ENCODE peak calls at places on chromosomes 2 and 18, in five cellular contexts. L is astrocyte of the spinal cord, N is AG04450, Y is MM.1S, M is NB4. H is an unnamed sample.

GRCh38 chr18:10406172-10406663 is 48.2 kb upstream of the APCDD1 start:
- DNase-seq in L (no peak), N (no peak), Y (no peak), M (no peak), H (no peak)

GRCh38 chr2:42830922-42831574 is 38.7 kb upstream of the HAAO start:
- DNase-seq in L (no peak), N (no peak), Y (no peak), M (no peak), H (no peak)

GRCh38 chr2:73697606-73698005 is 39.5 kb downstream of the TPRKB start:
- DNase-seq in L (no peak), N (no peak), Y (no peak), M (no peak), H (peak)

GRCh38 chr2:200077838-200078237 is 122.5 kb downstream of the MAIP1 start:
- DNase-seq in L (peak), N (peak), Y (no peak), M (no peak), H (no peak)

GRCh38 chr18:9824474-9824832 is 61.3 kb upstream of the TXNDC2 start:
- DNase-seq in L (peak), N (no peak), Y (no peak), M (no peak), H (peak)

GRCh38 chr18:78561757-78562445 is 417.7 kb upstream of the SALL3 start:
- DNase-seq in L (peak), N (no peak), Y (no peak), M (no peak), H (no peak)

GRCh38 chr2:159637988-159638501 is 21.7 kb upstream of the BAZ2B start:
- DNase-seq in L (peak), N (no peak), Y (no peak), M (no peak), H (peak)

GRCh38 chr18:66874812-66875474 is 271.1 kb upstream of the CDH19 start:
- DNase-seq in L (no peak), N (no peak), Y (no peak), M (no peak), H (no peak)

GRCh38 chr2:202269585-202269984 is 4.0 kb downstream of the NOP58 start:
- DNase-seq in L (no peak), N (no peak), Y (peak), M (peak), H (no peak)

GRCh38 chr2:226313071-226313470 is 486.5 kb downstream of the IRS1 start:
- DNase-seq in L (no peak), N (no peak), Y (no peak), M (no peak), H (no peak)

GRCh38 chr18:8454136-8454535 is 155.1 kb upstream of the RAB12 start:
- DNase-seq in L (no peak), N (no peak), Y (no peak), M (no peak), H (no peak)

GRCh38 chr18:35854095-35854494 is 118.4 kb upstream of the RMP24 start:
- DNase-seq in L (no peak), N (no peak), Y (no peak), M (no peak), H (no peak)

GRCh38 chr2:73920577-73921545 is 5.8 kb upstream of the DGUOK start:
- DNase-seq in L (no peak), N (no peak), Y (no peak), M (peak), H (peak)

GRCh38 chr2:104412384-104412783 is 441.5 kb upstream of the POU3F3 start:
- DNase-seq in L (peak), N (no peak), Y (peak), M (peak), H (peak)

GRCh38 chr2:71120195-71120594 is 9.8 kb downstream of the MCEE start:
- DNase-seq in L (no peak), N (no peak), Y (no peak), M (no peak), H (no peak)

GRCh38 chr2:105739408-105739807 is 5.3 kb upstream of the NCK2 start:
- DNase-seq in L (no peak), N (no peak), Y (no peak), M (no peak), H (no peak)

GRCh38 chr18:52254367-52254766 is 85.6 kb upstream of the DCC start:
- DNase-seq in L (no peak), N (no peak), Y (no peak), M (no peak), H (no peak)

GRCh38 chr18:49609416-49610284 is 47.8 kb downstream of the LIPG start:
- DNase-seq in L (peak), N (no peak), Y (no peak), M (no peak), H (peak)

GRCh38 chr2:131040661-131041401 is 52.4 kb downstream of the FAM168B start:
- DNase-seq in L (no peak), N (no peak), Y (no peak), M (peak), H (peak)

GRCh38 chr18:79738565-79739439 is 58.9 kb upstream of the KCNG2 start:
- DNase-seq in L (no peak), N (no peak), Y (no peak), M (no peak), H (peak)

GRCh38 chr18:79575891-79576685 is 103.5 kb upstream of the CTDP1 start:
- DNase-seq in L (peak), N (peak), Y (no peak), M (no peak), H (peak)

GRCh38 chr2:197803033-197803444 is 1.4 kb upstream of the PLCL1 start:
- DNase-seq in L (peak), N (peak), Y (peak), M (peak), H (peak)

GRCh38 chr2:84911135-84911678 is 5.8 kb downstream of the TMSB10 start:
- DNase-seq in L (no peak), N (no peak), Y (no peak), M (no peak), H (no peak)

GRCh38 chr2:69945900-69946299 is 15.5 kb downstream of the ASPRV1 start:
- DNase-seq in L (no peak), N (no peak), Y (no peak), M (peak), H (no peak)

GRCh38 chr2:176188218-176188968 is at the start of gene HOXD1:
- DNase-seq in L (no peak), N (no peak), Y (peak), M (no peak), H (no peak)

GRCh38 chr2:196660264-196660663 is 20.7 kb downstream of the CCDC150 start:
- DNase-seq in L (peak), N (peak), Y (no peak), M (no peak), H (peak)

GRCh38 chr2:71531522-71532047 is 78.2 kb downstream of the DYSF start:
- DNase-seq in L (peak), N (no peak), Y (no peak), M (peak), H (peak)

GRCh38 chr2:188884051-188884450 is 90.1 kb upstream of the COL3A1 start:
- DNase-seq in L (peak), N (peak), Y (no peak), M (no peak), H (peak)

GRCh38 chr18:36403896-36404824 is 106.6 kb downstream of the FHOD3 start:
- DNase-seq in L (no peak), N (no peak), Y (no peak), M (no peak), H (no peak)

GRCh38 chr2:219309278-219309677 is at the start of gene PTPRN:
- DNase-seq in L (no peak), N (peak), Y (no peak), M (peak), H (peak)

GRCh38 chr2:156982615-156983014 is 274.9 kb upstream of the GALNT5 start:
- DNase-seq in L (no peak), N (no peak), Y (no peak), M (no peak), H (no peak)

GRCh38 chr2:156986339-156986988 is 271.0 kb upstream of the GALNT5 start:
- DNase-seq in L (no peak), N (no peak), Y (no peak), M (no peak), H (no peak)
- TF ChIP-seq CTCF in L (no peak), N (no peak), Y (no peak), M (no peak), H (no peak)

DNA sequence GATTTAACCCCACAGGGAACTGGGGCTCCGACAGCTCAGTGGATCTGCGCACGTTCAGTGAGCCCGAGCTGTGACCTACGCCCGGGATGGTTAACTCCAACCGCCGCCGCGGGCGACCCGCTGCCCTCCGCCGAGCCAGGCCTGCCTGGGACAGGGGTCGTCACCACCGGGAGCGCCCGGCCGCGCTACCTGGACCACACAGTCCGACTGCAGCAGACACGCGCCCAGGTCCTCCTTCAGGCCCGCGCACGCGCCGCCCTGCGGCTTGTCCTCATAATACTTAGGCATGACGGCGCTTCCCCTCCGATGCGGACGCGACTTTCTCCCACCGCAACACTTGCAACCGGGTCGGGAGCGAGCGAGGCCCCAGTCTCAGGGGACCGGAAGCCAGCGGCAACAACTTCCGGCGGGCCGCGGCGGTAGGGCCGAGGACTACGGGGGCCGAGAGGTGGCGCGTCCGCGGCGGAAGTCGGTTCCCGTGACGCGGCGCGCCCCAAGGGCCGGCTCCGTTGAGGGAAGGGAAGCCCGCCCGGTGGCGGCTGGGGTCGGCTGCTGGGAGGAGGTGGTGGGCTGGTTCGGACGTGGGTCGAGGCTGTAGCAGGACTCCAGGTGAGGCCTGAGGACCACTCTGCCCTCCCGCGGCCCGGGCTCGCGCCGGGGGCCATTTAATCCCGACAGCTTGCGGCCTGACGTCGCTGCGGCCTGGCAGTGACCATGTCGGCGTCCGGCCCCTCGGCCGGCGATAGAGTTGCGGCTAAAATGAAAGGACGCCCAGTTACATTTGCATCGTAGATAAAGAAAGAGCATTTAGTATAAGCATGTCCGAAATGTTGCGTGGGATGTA is at the start of the genes COA5 and UNC50:
- DNase-seq in L (peak), N (peak), Y (peak), M (peak), H (peak)
- H3K4me3 ChIP-seq in L (peak), N (peak), Y (peak), M (peak), H (peak)

GRCh38 chr2:7693246-7694065 is 776.2 kb downstream of the RNF144A start:
- DNase-seq in L (no peak), N (no peak), Y (no peak), M (no peak), H (no peak)

GRCh38 chr2:7692657-7693161 is 775.5 kb downstream of the RNF144A start:
- DNase-seq in L (peak), N (no peak), Y (no peak), M (peak), H (peak)

GRCh38 chr2:7701807-7702206 is 784.6 kb downstream of the RNF144A start:
- DNase-seq in L (no peak), N (no peak), Y (no peak), M (no peak), H (no peak)

GRCh38 chr2:7694066-7695000 is 777.1 kb downstream of the RNF144A start:
- DNase-seq in L (no peak), N (no peak), Y (no peak), M (no peak), H (no peak)

DNA sequence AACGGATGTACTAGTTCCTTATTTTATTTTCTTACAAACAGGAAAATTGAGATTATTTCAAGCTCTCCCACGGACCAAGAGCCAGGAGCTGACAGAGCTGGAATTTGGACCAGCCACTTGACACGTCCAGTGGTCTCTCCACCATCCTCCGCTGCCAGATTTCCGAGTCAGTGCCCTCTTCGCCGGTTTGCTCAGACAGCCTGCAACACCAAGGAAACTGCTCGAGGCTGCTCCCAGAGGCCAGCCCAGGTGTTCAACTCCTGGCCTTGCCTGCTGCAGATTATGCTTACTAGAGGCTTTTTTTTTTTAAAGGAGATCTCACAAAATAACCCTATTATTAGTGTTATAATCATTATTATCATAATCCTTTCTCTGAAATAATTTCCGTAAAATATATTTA is 779.8 kb downstream of the RNF144A start:
- DNase-seq in L (no peak), N (no peak), Y (no peak), M (no peak), H (no peak)
- TF ChIP-seq CTCF in L (no peak), N (no peak), Y (no peak), M (no peak), H (no peak)

GRCh38 chr2:44290271-44290670 is 15.0 kb downstream of the SLC3A1 start:
- DNase-seq in L (peak), N (no peak), Y (no peak), M (no peak), H (peak)

GRCh38 chr2:44286884-44287638 is 11.8 kb downstream of the SLC3A1 start:
- DNase-seq in L (no peak), N (no peak), Y (no peak), M (no peak), H (no peak)

GRCh38 chr2:44295113-44295512 is 19.8 kb downstream of the SLC3A1 start:
- DNase-seq in L (no peak), N (no peak), Y (no peak), M (no peak), H (no peak)

GRCh38 chr2:44295636-44296359 is 20.5 kb downstream of the SLC3A1 start:
- DNase-seq in L (no peak), N (no peak), Y (peak), M (peak), H (no peak)

DNA sequence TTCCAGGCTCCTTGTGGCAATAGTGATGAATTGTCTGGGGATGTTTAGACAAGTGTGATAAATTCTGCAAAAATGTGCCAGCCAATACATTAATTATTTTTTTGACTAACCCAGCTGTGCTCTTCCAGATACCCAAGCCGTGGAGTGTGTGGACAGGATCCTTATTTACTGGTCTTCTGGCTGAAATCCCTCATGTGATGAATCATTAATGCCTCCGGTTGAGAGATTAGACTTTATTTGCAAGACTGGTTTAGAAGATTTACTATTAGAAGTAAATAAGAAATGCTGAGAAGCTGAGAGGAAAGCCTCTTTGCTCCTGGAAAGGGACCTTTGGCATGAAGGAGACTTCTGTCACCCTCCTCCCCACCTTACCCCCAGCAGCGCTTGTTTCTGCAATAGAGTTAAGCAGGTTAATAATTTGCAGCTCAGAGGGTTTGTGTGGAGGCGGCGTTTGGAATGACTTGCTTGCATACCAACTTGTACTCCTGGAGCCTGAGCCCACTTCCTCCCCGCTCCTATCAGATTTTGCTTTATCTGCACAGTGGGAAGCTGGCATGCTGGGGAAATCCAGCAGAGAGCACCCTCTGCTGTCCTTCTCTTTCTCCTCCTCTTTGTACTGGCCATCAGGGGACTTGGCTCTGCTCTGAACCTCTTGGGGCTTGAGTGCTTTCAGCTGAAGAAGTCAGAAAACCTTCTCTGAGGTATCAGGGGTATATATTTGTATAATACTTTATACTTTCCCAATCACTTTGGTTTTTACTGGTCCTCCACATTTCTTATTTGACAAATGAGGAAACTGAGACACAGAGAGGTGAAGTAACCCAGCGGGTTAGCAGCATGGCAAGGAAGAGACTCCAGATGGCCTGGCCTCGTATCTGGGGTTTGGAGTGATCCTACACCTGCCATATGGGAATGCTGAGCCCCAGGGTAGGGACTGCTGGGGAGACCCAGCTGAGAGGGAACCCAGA is 16.3 kb downstream of the SLC3A1 start:
- DNase-seq in L (peak), N (peak), Y (no peak), M (peak), H (peak)
- H3K4me3 ChIP-seq in L (no peak), N (no peak), Y (no peak), M (no peak), H (no peak)